ENCODE peak calls at places on chromosomes 1 and 21, in eight cellular contexts. X is GF-D8; R is H54; L is naive thymus-derived CD4-positive, alpha-beta T cell; G is prostate gland; U is HFF-Myc; D is aorta; Y is endothelial cell. N is an unnamed sample.

GRCh38 chr1:100883963-100884362 is 10.7 kb downstream of the EXTL2 start:
- DNase-seq in X (no peak), R (peak), L (no peak), G (no peak), U (no peak), D (no peak), Y (no peak), N (no peak)

GRCh38 chr1:228837817-228838716 is 102.8 kb downstream of the RHOU start:
- DNase-seq in X (no peak), R (peak), L (no peak), G (no peak), U (peak), D (no peak), Y (no peak), N (no peak)

GRCh38 chr1:214808845-214809460 is 206.0 kb downstream of the CENPF start:
- DNase-seq in X (no peak), R (no peak), L (no peak), G (no peak), U (peak), D (no peak), Y (peak), N (no peak)

GRCh38 chr1:227169322-227169721 is 149.0 kb downstream of the CDC42BPA start:
- DNase-seq in X (no peak), R (no peak), L (no peak), G (no peak), U (no peak), D (no peak), Y (no peak), N (no peak)

GRCh38 chr1:162144853-162145252 is 75.4 kb downstream of the NOS1AP start:
- DNase-seq in X (no peak), R (no peak), L (no peak), G (no peak), U (no peak), D (no peak), Y (no peak), N (peak)

GRCh38 chr21:43034098-43034497 is 41.5 kb downstream of the CBS start:
- DNase-seq in X (no peak), R (no peak), L (no peak), G (no peak), U (no peak), D (no peak), Y (no peak), N (no peak)

GRCh38 chr1:154552036-154552435 is 6.4 kb downstream of the UBE2Q1 start:
- DNase-seq in X (no peak), R (no peak), L (no peak), G (no peak), U (no peak), D (no peak), Y (no peak), N (no peak)

GRCh38 chr1:45536886-45537285 is 13.7 kb upstream of the AKR1A1 start:
- DNase-seq in X (no peak), R (no peak), L (no peak), G (no peak), U (no peak), D (no peak), Y (no peak), N (no peak)

GRCh38 chr21:45981641-45982255 is at the start of gene COL6A1:
- DNase-seq in X (no peak), R (peak), L (no peak), G (peak), U (no peak), D (peak), Y (peak), N (no peak)

GRCh38 chr1:38615680-38616079 is 243.9 kb downstream of the RRAGC start:
- DNase-seq in X (no peak), R (no peak), L (peak), G (no peak), U (no peak), D (no peak), Y (no peak), N (no peak)

GRCh38 chr1:234980657-234981396 is 147.8 kb downstream of the TOMM20 start:
- DNase-seq in X (peak), R (no peak), L (no peak), G (no peak), U (peak), D (peak), Y (no peak), N (no peak)

GRCh38 chr1:94863919-94864318 is 43.8 kb downstream of the SLC44A3 start:
- DNase-seq in X (no peak), R (peak), L (no peak), G (peak), U (peak), D (no peak), Y (no peak), N (no peak)

GRCh38 chr1:169108897-169109560 is 2.5 kb downstream of the ATP1B1 start:
- DNase-seq in X (no peak), R (no peak), L (no peak), G (peak), U (peak), D (no peak), Y (no peak), N (no peak)